ENCODE peak calls at places on chromosomes 4 and X, in four cellular contexts. Y, V, T and N are unnamed samples.

GRCh38 chr4:2300431-2300861 is 38.5 kb upstream of the MXD4 start:
- DNase-seq in T (no peak), Y (no peak), V (no peak), N (no peak)

GRCh38 chr4:128451270-128451905 is 163.8 kb upstream of the PGRMC2 start:
- DNase-seq in Y (no peak), V (no peak), T (no peak), N (no peak)

GRCh38 chr4:2927696-2928075 is 35.5 kb downstream of the NOP14 start:
- DNase-seq in V (peak; percentile 39), Y (no peak), T (no peak), N (no peak)

GRCh38 chr4:186023975-186024374 is 45.0 kb upstream of the TLR3 start:
- DNase-seq in Y (no peak), T (no peak), V (no peak), N (no peak)

GRCh38 chr4:125744891-125745364 is 430.2 kb downstream of the FAT4 start:
- DNase-seq in V (peak; percentile 47), Y (no peak), T (no peak), N (no peak)

GRCh38 chrX:13938766-13939530 is 90.7 kb downstream of the GEMIN8 start:
- DNase-seq in V (no peak), Y (no peak), T (no peak), N (no peak)

GRCh38 chr4:88159137-88159725 is 792 bp upstream of the ABCG2 start:
- DNase-seq in T (peak; percentile 29), Y (no peak), V (no peak), N (no peak)

GRCh38 chr4:38785041-38785790 is 2.4 kb upstream of the TLR10 start:
- DNase-seq in T (no peak), Y (no peak), V (no peak), N (no peak)

GRCh38 chr4:8353912-8354453 is 84.4 kb downstream of the HTRA3 start:
- DNase-seq in T (no peak), Y (no peak), V (no peak), N (no peak)

GRCh38 chrX:41332005-41332404 is 2.0 kb upstream of the DDX3X start:
- DNase-seq in V (no peak), Y (no peak), T (no peak), N (peak; percentile 6)

GRCh38 chrX:115226929-115227328 is 7.0 kb downstream of the LRCH2 start:
- DNase-seq in V (no peak), T (no peak), Y (peak; percentile 36), N (no peak)

GRCh38 chr4:26896636-26897035 is 36.0 kb downstream of the STIM2 start:
- DNase-seq in Y (peak; percentile 42), V (no peak), T (no peak), N (no peak)

GRCh38 chr4:14695411-14695810 is 306.9 kb upstream of the CPEB2 start:
- DNase-seq in T (no peak), V (no peak), Y (peak; percentile 21), N (no peak)

GRCh38 chr4:81021526-81021944 is 9.0 kb upstream of the BMP3 start:
- DNase-seq in T (no peak), V (no peak), Y (peak; percentile 4), N (no peak)

GRCh38 chrX:17374619-17375360 is at the start of gene NHS:
- DNase-seq in V (peak; percentile 77), Y (peak; percentile 80), T (peak; percentile 68), N (peak; percentile 66)

GRCh38 chr4:167239627-167240026 is 5.3 kb upstream of the SPOCK3 start:
- DNase-seq in V (no peak), Y (no peak), T (no peak), N (no peak)

GRCh38 chr4:8701101-8702019 is 108.8 kb downstream of the CPZ start:
- DNase-seq in Y (no peak), T (no peak), V (no peak), N (no peak)

GRCh38 chrX:78329486-78329885 is 2.1 kb upstream of the CYSLTR1 start:
- DNase-seq in V (no peak), T (no peak), Y (peak; percentile 9), N (no peak)

GRCh38 chrX:48802089-48802812 is 384 bp downstream of the HDAC6 start:
- DNase-seq in Y (peak; percentile 81), V (peak; percentile 87), T (peak; percentile 86), N (peak; percentile 89)

GRCh38 chrX:21382715-21383114 is 8.5 kb downstream of the CNKSR2 start:
- DNase-seq in Y (no peak), V (no peak), T (peak; percentile 14), N (no peak)

GRCh38 chr4:620851-621261 is 4.5 kb upstream of the PDE6B start:
- DNase-seq in V (no peak), T (no peak), Y (no peak), N (no peak)

GRCh38 chr4:112251044-112251632 is 19.6 kb downstream of the AP1AR start:
- DNase-seq in Y (peak; percentile 38), T (no peak), V (no peak), N (no peak)

GRCh38 chrX:41870719-41871151 is 52.6 kb downstream of the CASK start:
- DNase-seq in T (no peak), Y (no peak), V (no peak), N (peak; percentile 23)

GRCh38 chr4:85092943-85093342 is 126.5 kb upstream of the WDFY3 start:
- DNase-seq in Y (no peak), V (no peak), T (no peak), N (no peak)

GRCh38 chr4:1910643-1911042 is 39.5 kb downstream of the NSD2 start:
- DNase-seq in V (no peak), Y (peak; percentile 29), T (peak; percentile 41), N (peak; percentile 74)

GRCh38 chr4:25098964-25099843 is 61.0 kb downstream of the SEPSECS start:
- DNase-seq in Y (peak; percentile 47), T (no peak), V (peak; percentile 67), N (peak; percentile 85)

GRCh38 chr4:125104616-125105015 is 210.1 kb upstream of the FAT4 start:
- DNase-seq in T (no peak), V (no peak), Y (peak; percentile 18), N (no peak)

GRCh38 chrX:106306391-106306947 is 138.4 kb downstream of the PWWP3B start:
- DNase-seq in V (no peak), T (no peak), Y (no peak), N (no peak)

GRCh38 chr4:183173580-183174526 is 74.8 kb downstream of the WWC2 start:
- DNase-seq in V (no peak), T (no peak), Y (no peak), N (no peak)

GRCh38 chr4:55729306-55730142 is 90.1 kb upstream of the EXOC1L start:
- DNase-seq in T (no peak), Y (no peak), V (no peak), N (peak; percentile 9)

GRCh38 chrX:96480081-96480480 is 204.6 kb upstream of the DIAPH2 start:
- DNase-seq in Y (no peak), V (no peak), T (no peak), N (no peak)

GRCh38 chr4:74933562-74934015 is 673 bp downstream of the PARM1 start:
- DNase-seq in Y (peak; percentile 19), V (peak; percentile 55), T (no peak), N (peak; percentile 61)

GRCh38 chrX:131792789-131793462 is 230.2 kb upstream of the STK26 start:
- DNase-seq in V (peak; percentile 87), Y (peak; percentile 84), T (peak; percentile 29), N (peak; percentile 76)

GRCh38 chr4:87848622-87849351 is 16.0 kb downstream of the MEPE start:
- DNase-seq in T (peak; percentile 15), Y (peak; percentile 33), V (no peak), N (peak; percentile 53)

GRCh38 chr4:187333151-187333550 is 609.5 kb upstream of the FAT1 start:
- DNase-seq in T (no peak), Y (no peak), V (no peak), N (no peak)

GRCh38 chr4:95835672-95836071 is 4.2 kb upstream of the PDHA2 start:
- DNase-seq in T (no peak), Y (no peak), V (no peak), N (no peak)
- H3K9me3 ChIP-seq in T (no peaks in the 10 kb centered on the region), Y (no peaks in the 10 kb centered on the region), V (no peaks in the 10 kb centered on the region), N (no peaks in the 10 kb centered on the region)

GRCh38 chr4:6047130-6047673 is 29.0 kb upstream of the C4orf50 start:
- DNase-seq in V (no peak), Y (no peak), T (no peak), N (no peak)
- TF ChIP-seq CTCF in V (no peak), Y (no peak), T (no peak), N (no peak)

GRCh38 chr4:68272860-68273259 is 27.4 kb upstream of the TMPRSS11B start:
- DNase-seq in Y (no peak), V (no peak), T (no peak), N (no peak)
- H3K9me3 ChIP-seq in Y (no peaks in the 10 kb centered on the region), V (no peaks in the 10 kb centered on the region), T (no peaks in the 10 kb centered on the region), N (no peaks in the 10 kb centered on the region)

DNA sequence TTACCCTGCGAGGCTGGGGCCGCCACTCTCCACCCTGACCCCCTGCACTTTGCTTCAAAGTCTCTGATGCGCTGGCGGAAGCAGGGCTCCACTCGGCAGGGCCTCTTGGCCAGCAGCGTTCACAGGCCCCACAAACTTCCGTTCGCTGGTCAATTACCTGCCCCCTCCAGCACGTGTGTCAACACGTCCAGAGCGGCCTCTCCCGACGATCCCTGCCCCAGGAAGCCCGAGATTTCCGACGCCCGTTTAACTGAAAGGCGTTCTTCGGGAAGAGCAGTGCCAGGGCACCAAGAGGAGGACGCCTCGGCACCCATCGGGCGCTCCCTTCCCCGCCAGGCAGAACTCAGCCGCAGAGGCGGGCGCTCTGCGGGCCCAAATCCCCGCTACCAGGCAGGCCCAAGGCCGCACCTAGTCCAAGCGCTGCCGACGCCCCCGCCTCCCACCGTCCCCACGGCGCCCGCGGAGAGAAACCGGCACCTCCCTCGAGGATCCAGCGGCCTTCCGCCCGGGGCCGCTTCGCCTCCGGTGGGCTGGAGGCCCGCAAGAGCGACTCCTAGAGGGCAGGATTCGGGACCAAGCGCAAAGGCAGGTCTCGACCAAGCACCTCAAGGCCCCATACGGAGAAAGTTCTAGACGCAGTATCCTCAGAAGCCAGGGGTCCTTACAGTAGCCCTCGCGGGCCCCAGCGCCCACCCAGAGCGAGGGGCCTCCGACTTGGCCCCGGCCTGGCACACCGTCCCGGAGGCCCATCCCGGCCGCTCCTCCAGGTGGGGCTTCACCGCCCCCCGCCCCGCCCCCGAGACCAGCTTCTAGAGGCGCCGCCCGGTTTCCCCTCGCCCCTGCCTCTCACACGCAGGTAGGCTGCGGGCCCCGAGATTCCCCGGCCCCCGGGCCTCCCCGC is 586 bp downstream of the BCAP31 start:
- DNase-seq in T (peak; percentile 66), Y (peak; percentile 61), V (peak; percentile 63), N (peak; percentile 71)
- TF ChIP-seq CTCF in T (peak; percentile 55), Y (peak; percentile 14), V (peak; percentile 7), N (no peak)

GRCh38 chrX:155873203-155873602 is 7.9 kb upstream of the VAMP7 start:
- DNase-seq in T (no peak), Y (no peak), V (no peak), N (no peak)

GRCh38 chrX:155880586-155881157 is 473 bp upstream of the VAMP7 start:
- DNase-seq in V (no peak), Y (no peak), T (no peak), N (no peak)

GRCh38 chrX:155876704-155877103 is 4.4 kb upstream of the VAMP7 start:
- DNase-seq in Y (no peak), T (no peak), V (no peak), N (no peak)

GRCh38 chrX:155874571-155875244 is 6.4 kb upstream of the VAMP7 start:
- DNase-seq in V (no peak), T (no peak), Y (no peak), N (no peak)

DNA sequence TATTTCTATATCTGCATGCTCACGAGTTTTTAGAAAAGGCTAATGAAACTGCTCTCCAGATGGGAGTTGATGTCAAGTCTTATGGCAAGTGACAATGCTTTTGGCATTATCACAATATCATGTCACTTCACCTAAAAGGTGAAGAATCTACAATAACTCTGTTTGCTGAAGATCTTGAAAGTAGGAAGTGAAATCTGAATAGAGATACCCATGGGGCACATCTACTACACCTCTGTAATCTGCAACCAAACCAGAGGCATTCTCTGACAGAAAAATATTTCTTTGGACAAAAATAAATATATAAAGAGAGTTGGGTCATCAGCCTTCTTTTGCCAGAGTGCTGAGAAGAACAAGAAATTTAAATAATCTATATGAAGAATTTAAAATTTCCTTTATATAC is 3.9 kb upstream of the VAMP7 start:
- DNase-seq in T (no peak), Y (no peak), V (no peak), N (no peak)
- H3K9me3 ChIP-seq in T (no peaks in the 10 kb centered on the region), Y (no peaks in the 10 kb centered on the region), V (no peaks in the 10 kb centered on the region), N (peaks cover 5% of the 10 kb centered on the region)